ENCODE peak calls at places on chromosomes 3 and 15, in seven cellular contexts. S is aorta, K is pancreas, X is fibroblast of lung, Q is colonic mucosa, I is ascending aorta, N is upper lobe of right lung. T is an unnamed sample.

GRCh38 chr3:131796558-131796957 is 238.3 kb downstream of the CPNE4 start:
- DNase-seq in N (no peak), K (no peak), X (no peak), I (no peak), S (no peak), Q (no peak), T (no peak)

GRCh38 chr3:69739204-69740102 is at the start of gene MITF:
- DNase-seq in Q (peak; percentile 95), N (peak; percentile 96), K (peak; percentile 89), I (peak; percentile 96), S (peak; percentile 96), X (peak; percentile 88), T (peak; percentile 83)

GRCh38 chr15:38176696-38177095 is 75.9 kb upstream of the SPRED1 start:
- DNase-seq in K (no peak), S (no peak), Q (no peak), I (no peak), X (peak; percentile 64), N (no peak), T (no peak)

GRCh38 chr3:187041362-187042061 is 97.8 kb downstream of the RPL39L start:
- DNase-seq in I (no peak), K (no peak), X (no peak), Q (no peak), S (no peak), N (no peak), T (no peak)

GRCh38 chr3:146382386-146382785 is 87.0 kb downstream of the PLSCR2 start:
- DNase-seq in I (no peak), Q (peak; percentile 32), N (no peak), K (no peak), X (peak; percentile 66), S (no peak), T (no peak)

GRCh38 chr3:169085827-169086226 is 577.7 kb downstream of the MECOM start:
- DNase-seq in K (no peak), X (peak; percentile 94), S (no peak), Q (no peak), I (no peak), N (no peak), T (no peak)

GRCh38 chr3:48118928-48119327 is 69.3 kb downstream of the CDC25A start:
- DNase-seq in S (no peak), K (no peak), X (no peak), I (no peak), N (no peak), Q (no peak), T (no peak)

GRCh38 chr3:15063238-15063637 is 1.9 kb downstream of the MRPS25 start:
- DNase-seq in X (no peak), N (peak; percentile 83), I (no peak), Q (no peak), K (no peak), S (no peak), T (no peak)

GRCh38 chr3:128231596-128231995 is 78.3 kb downstream of the EEFSEC start:
- DNase-seq in N (no peak), I (no peak), Q (no peak), S (no peak), X (no peak), K (no peak), T (no peak)

GRCh38 chr3:31552103-31552502 is 19.4 kb downstream of the STT3B start:
- DNase-seq in S (no peak), K (no peak), I (no peak), X (no peak), Q (no peak), N (no peak), T (no peak)
- H3K9me3 ChIP-seq in S (no peaks in the 10 kb centered on the region), K (no peaks in the 10 kb centered on the region), I (no peaks in the 10 kb centered on the region), X (no peaks in the 10 kb centered on the region), Q (no peaks in the 10 kb centered on the region), N (no peaks in the 10 kb centered on the region), T (no peaks in the 10 kb centered on the region)

DNA sequence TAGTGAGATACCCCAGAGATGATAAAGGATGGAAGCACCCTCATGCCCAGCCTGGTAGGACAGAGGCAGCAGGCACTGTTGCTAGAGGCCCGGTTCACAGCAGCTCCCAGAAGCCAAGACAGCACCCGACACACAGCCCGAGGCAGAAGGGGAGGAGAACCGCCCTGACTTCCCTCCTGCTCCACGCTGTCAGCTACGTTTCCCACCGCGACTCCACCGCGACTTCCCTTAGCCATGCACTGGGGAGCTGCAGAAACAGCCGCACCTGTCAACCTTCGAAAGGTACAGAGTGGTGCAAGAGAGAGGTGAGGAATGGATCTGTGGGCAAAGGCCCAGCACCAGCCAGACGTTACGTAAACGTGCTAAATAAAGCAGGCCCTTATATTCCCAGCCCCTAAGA is 529.2 kb downstream of the GABRG3 start:
- DNase-seq in I (no peak), S (no peak), N (no peak), K (no peak), X (no peak), Q (no peak), T (no peak)
- H3K9me3 ChIP-seq in I (no peaks in the 10 kb centered on the region), S (peaks cover 2% of the 10 kb centered on the region), N (no peaks in the 10 kb centered on the region), K (no peaks in the 10 kb centered on the region), X (no peaks in the 10 kb centered on the region), Q (no peaks in the 10 kb centered on the region), T (no peaks in the 10 kb centered on the region)

GRCh38 chr15:34038023-34038403 is 991 bp downstream of the AVEN start:
- DNase-seq in Q (no peak), X (no peak), I (no peak), K (no peak), S (no peak), N (no peak), T (no peak)
- H3K9me3 ChIP-seq in Q (no peaks in the 10 kb centered on the region), X (no peaks in the 10 kb centered on the region), I (no peaks in the 10 kb centered on the region), K (no peaks in the 10 kb centered on the region), S (no peaks in the 10 kb centered on the region), N (no peaks in the 10 kb centered on the region), T (no peaks in the 10 kb centered on the region)

GRCh38 chr15:94987085-94987484 is 755.7 kb downstream of the MCTP2 start:
- DNase-seq in S (no peak), X (no peak), K (no peak), N (no peak), I (no peak), Q (no peak), T (no peak)

DNA sequence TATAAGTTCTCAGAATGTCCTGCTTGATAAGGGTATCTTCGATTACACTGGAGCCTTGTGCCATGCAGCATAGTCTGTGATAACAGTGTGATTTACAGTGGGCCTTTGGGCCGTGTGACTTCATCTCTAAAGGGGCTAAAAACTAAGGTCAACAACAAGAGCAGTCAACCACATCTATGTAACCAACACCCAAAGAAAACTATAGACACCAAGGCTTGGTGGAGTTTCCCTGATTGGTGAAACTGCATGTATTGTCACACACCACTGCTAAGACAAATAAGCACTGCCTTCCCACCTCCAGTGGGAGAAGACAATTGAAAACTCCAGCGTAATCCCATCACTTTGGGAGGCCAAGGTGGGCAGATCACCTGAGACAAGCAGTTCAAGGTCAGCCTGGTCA is 753.5 kb downstream of the MCTP2 start:
- DNase-seq in S (no peak), K (no peak), N (no peak), I (no peak), X (no peak), Q (no peak), T (no peak)
- H3K9me3 ChIP-seq in S (no peaks in the 10 kb centered on the region), K (no peaks in the 10 kb centered on the region), N (no peaks in the 10 kb centered on the region), I (no peaks in the 10 kb centered on the region), X (no peaks in the 10 kb centered on the region), Q (peaks cover 3% of the 10 kb centered on the region), T (peaks cover 9% of the 10 kb centered on the region)

DNA sequence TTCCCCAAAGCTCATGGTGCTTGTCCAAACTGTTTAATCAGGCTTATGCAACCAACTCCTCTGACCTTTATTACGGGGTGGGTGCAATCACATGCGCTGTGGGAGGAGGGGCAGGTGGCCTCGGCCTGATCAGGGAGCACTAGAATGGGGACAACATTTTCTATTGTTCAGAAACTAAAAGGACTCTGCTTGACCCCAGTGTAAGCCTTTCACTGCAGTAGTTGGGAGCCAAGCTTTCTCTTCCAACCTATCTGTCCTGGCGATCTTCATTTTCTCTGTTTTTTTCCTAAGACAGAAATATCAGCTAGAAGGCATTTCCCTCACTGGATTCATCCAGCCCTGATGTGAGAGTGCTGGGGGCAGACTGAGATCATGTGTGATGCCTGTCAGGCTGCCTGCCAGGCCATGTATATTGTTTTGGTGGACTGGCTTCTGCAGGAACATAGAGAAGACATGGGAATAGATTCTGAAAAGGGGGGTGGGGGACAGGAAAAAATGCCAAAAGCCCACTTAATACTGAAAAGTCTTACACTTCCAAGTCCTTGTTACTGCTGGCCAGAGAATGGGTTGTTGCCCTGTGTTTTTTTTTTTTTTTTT is 627.0 kb upstream of the TBL1XR1 start:
- DNase-seq in S (peak; percentile 73), I (peak; percentile 83), N (peak; percentile 77), K (peak; percentile 49), Q (peak; percentile 67), X (peak; percentile 69), T (no peak)
- H3K9me3 ChIP-seq in S (no peaks in the 10 kb centered on the region), I (no peaks in the 10 kb centered on the region), N (no peaks in the 10 kb centered on the region), K (no peaks in the 10 kb centered on the region), Q (no peaks in the 10 kb centered on the region), X (no peaks in the 10 kb centered on the region), T (no peaks in the 10 kb centered on the region)

DNA sequence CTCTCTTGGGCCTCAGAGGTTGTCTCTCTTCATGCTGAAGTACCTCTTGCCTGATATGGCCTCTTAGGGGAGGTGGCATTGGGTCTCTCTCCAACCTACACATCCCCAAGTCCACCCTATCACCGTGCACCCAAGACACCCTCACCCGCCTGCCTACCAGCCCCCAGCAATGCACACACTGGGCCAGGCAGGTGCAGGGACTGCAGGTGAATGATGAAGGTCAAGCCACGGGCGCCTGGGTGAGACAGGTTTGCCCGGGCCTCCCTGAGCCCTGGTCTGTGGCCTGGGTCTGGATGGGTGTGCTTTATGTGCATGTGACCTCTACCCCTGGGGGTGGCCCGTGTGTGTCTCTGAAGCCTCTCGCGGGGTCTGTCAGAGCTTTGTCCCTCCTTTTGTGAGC is 68.3 kb downstream of the WNT7A start:
- DNase-seq in I (no peak), Q (no peak), N (no peak), X (no peak), S (no peak), K (no peak), T (no peak)
- H3K9me3 ChIP-seq in I (peaks cover 24% of the 10 kb centered on the region), Q (peaks cover 11% of the 10 kb centered on the region), N (peaks cover 27% of the 10 kb centered on the region), X (no peaks in the 10 kb centered on the region), S (peaks cover 34% of the 10 kb centered on the region), K (no peaks in the 10 kb centered on the region), T (peaks cover 46% of the 10 kb centered on the region)